ENCODE peak calls at places on chromosome 1, in seven cellular contexts. W is IMR-90, O is mesenchymal stem cell, B is H9, U is trophoblast cell, R is neuronal stem cell, E is H1. C is an unnamed sample.

GRCh38 chr1:114986286-114986685 is 43.3 kb upstream of the TSHB start:
- DNase-seq in U (no peak), W (no peak), O (no peak), E (no peak), R (no peak), B (no peak), C (no peak)

GRCh38 chr1:73604739-73605138 is 593.2 kb downstream of the LRRIQ3 start:
- DNase-seq in O (peak; percentile 33), E (no peak), W (no peak), R (no peak), B (no peak), U (no peak), C (no peak)

GRCh38 chr1:62288224-62288623 is 31.0 kb downstream of the KANK4 start:
- DNase-seq in R (no peak), W (no peak), O (no peak), U (peak; percentile 70), B (no peak), E (no peak), C (no peak)

GRCh38 chr1:7450772-7451171 is 320.3 kb upstream of the VAMP3 start:
- DNase-seq in O (no peak), B (no peak), W (no peak), U (no peak), R (no peak), E (no peak), C (no peak)

GRCh38 chr1:235887676-235888075 is 21.0 kb upstream of the LYST start:
- DNase-seq in R (no peak), B (no peak), W (no peak), E (no peak), U (no peak), O (no peak), C (no peak)

GRCh38 chr1:20078711-20079110 is 8.7 kb downstream of the PLA2G5 start:
- DNase-seq in R (no peak), B (no peak), E (no peak), W (no peak), O (no peak), U (no peak), C (no peak)

GRCh38 chr1:230793463-230793745 is 46.2 kb downstream of the CAPN9 start:
- DNase-seq in U (no peak), W (no peak), B (no peak), R (no peak), O (no peak), E (no peak), C (no peak)

GRCh38 chr1:23449918-23450317 is 25.4 kb upstream of the TCEA3 start:
- DNase-seq in B (no peak), O (no peak), W (no peak), E (no peak), R (no peak), U (peak; percentile 60), C (no peak)

GRCh38 chr1:216183427-216183826 is 239.8 kb downstream of the USH2A start:
- DNase-seq in U (no peak), W (peak; percentile 40), E (no peak), B (no peak), O (peak; percentile 20), R (no peak), C (peak; percentile 44)

GRCh38 chr1:33045246-33045645 is 8.6 kb upstream of the AK2 start:
- DNase-seq in R (no peak), U (no peak), B (peak; percentile 36), W (no peak), O (no peak), E (no peak), C (no peak)

GRCh38 chr1:57848406-57848805 is 424.5 kb upstream of the DAB1 start:
- DNase-seq in B (no peak), U (no peak), W (no peak), O (peak; percentile 11), R (no peak), E (no peak), C (no peak)

GRCh38 chr1:66570196-66570595 is 36.2 kb downstream of the SGIP1 start:
- DNase-seq in W (no peak), B (no peak), R (no peak), O (no peak), U (peak; percentile 56), E (no peak), C (no peak)

GRCh38 chr1:93304716-93305138 is 41.0 kb upstream of the DR1 start:
- DNase-seq in U (peak; percentile 86), O (peak; percentile 84), R (peak; percentile 48), B (no peak), W (peak; percentile 79), E (no peak), C (peak; percentile 67)

GRCh38 chr1:178060789-178061556 is 32.9 kb upstream of the RASAL2 start:
- DNase-seq in R (no peak), W (peak; percentile 84), B (peak; percentile 59), E (peak; percentile 46), O (peak; percentile 74), U (peak; percentile 98), C (peak; percentile 67)

GRCh38 chr1:47618830-47619229 is 181.0 kb downstream of the FOXD2 start:
- DNase-seq in O (no peak), W (no peak), E (no peak), U (peak; percentile 39), R (no peak), B (no peak), C (peak; percentile 22)

GRCh38 chr1:47624531-47624930 is 186.7 kb downstream of the FOXD2 start:
- DNase-seq in W (no peak), E (peak; percentile 29), B (peak; percentile 81), R (no peak), O (no peak), U (no peak), C (peak; percentile 86)

GRCh38 chr1:47621483-47621882 is 183.6 kb downstream of the FOXD2 start:
- DNase-seq in R (no peak), W (no peak), B (no peak), O (no peak), E (no peak), U (no peak), C (no peak)

GRCh38 chr1:47623174-47623940 is 185.5 kb downstream of the FOXD2 start:
- DNase-seq in U (no peak), R (no peak), W (no peak), B (peak; percentile 8), E (no peak), O (no peak), C (no peak)

DNA sequence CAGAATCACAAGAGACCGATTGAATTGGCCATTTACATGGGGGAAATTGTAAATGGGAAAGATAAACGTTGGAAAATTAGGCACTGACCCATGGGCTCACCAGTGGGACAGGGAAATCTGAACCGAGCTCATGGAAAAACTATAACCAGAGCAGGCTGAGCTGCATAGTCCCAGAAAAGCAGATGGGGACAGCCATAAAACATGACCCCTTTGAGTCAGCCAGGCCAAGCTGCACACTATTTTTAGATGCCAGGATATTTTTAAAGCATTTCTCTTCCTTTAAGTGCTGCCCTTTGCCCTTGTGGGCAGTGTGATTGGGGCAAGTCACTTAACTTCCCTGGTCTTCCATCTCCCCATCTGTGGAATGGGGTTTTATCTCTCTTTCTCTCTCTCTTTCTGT is 184.1 kb downstream of the FOXD2 start:
- DNase-seq in W (no peak), B (no peak), R (no peak), O (no peak), U (no peak), E (no peak), C (no peak)
- H2BK120ac ChIP-seq in W (no peak overlapping the region), B (no peak overlapping the region), R (no peak overlapping the region), O (no peak overlapping the region), U (no peak overlapping the region), E (no peak overlapping the region), C (no peak overlapping the region)

DNA sequence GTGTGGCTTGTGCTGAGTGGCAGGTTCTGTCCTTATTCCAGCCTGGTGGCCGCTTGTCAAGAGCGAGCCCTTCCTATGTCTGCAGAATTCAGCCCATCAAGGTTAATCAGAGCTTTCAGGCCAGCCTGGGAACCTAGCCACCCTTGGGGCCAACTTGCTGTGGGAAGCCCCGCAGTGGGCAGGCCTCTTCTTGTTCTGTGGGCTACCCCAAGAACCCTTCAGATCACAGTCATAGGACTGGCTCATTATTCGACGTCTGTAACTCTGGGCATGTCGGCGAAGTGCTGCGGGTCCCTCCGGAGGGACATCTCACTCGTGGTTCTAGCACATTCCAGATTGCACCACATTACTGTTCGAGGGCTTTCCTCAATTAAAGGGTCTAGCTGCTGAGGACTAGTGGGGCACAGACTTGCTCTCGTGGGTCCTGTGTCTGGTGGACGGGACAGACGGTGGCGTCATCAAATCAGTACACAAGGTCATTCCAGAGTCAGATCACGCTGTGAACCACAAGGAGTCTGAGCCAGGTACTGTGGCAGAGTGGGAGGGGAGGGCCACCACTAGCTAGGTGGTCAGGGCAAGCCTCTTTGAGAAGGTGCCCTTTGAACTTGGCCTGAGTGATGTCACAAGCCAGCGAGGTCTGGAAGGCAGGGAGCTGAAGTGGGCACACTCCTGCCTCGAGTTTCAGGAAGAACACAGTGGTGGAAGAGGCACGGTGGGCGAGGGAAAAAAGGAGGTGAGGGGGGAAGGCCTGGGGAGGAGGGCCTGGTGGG is 20.3 kb upstream of the TNFRSF1B start:
- DNase-seq in R (no peak), E (no peak), O (no peak), U (no peak), W (no peak), B (no peak), C (no peak)
- H3K4me1 ChIP-seq in R (peaks cover 9% of the 10 kb centered on the region), E (peaks cover 5% of the 10 kb centered on the region), O (peaks cover 8% of the 10 kb centered on the region), U (peaks cover 39% of the 10 kb centered on the region), W (peaks cover 27% of the 10 kb centered on the region), B (no peaks in the 10 kb centered on the region), C (no peaks in the 10 kb centered on the region)

DNA sequence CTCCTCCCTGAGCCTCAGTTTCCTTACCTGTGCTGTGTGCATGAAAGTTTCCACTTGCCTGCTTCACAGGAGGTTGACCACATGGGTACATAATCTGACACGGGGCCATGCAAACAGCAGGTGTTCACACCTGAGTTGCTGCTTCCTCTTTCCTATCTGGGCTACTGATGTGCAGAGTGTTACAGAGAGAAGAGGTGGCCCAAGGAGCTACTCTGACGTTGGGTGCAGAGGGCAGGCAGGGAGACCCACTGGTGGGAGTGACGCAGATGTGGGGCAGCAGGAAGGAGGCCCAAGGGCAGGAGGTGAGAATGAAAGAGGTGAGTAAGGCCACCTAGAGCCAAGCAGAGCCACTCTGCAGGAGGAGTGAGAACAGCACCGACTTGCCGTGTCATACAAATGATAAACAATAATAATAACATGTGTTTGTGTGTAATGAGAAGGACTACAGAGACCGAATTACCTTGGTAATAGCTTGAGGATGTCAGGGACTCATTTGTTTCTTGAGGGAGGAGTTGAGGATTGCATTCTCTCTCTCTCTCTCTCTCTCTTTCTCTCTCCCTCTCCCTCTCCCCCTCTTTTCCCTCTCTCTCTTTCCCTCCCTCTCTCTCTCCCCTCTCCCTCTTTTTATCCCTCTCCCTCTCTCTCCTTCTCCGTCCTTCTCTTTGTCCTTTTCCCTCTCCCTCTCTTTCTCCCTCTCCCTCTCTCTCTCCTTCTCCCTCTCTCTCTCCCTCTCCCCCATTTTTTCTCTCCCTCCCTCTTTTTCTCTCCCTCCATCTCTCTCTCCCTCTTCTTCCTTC is 87.4 kb upstream of the IGSF21 start:
- DNase-seq in U (no peak), B (no peak), W (no peak), O (no peak), R (no peak), E (no peak), C (peak; percentile 7)
- H2BK120ac ChIP-seq in U (no peak overlapping the region), B (no peak overlapping the region), W (no peak overlapping the region), O (no peak overlapping the region), R (no peak overlapping the region), E (no peak overlapping the region), C (no peak overlapping the region)

DNA sequence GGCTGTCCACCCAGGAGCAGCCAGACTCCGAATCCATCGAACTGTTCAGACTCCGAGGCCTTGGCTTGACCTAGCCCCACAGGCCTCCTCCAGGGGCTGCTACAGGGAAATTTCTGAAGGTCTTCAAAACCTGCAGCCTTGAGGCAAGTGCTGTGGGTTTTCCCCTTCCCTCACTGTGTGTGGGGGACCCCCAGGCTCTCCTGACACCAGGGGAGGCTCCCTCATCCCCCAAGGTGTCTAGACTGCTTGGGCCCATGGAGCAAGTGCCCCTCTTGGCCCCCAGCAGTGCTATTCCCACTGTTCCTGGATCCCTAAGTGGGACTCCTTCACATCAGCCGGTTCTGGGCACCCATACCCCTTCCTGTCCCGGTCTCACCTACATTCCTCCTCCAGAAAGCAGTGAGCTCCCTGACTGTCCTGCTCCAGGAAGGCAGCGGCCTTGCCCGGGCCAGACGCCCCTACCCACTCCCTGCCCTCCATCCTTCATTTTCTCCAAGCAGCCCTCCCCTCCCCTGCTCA is 814 bp downstream of the PAQR7 start:
- DNase-seq in U (no peak), O (no peak), B (no peak), E (no peak), W (no peak), R (no peak), C (no peak)
- H3K4me1 ChIP-seq in U (peaks cover 36% of the 10 kb centered on the region), O (peaks cover 31% of the 10 kb centered on the region), B (no peaks in the 10 kb centered on the region), E (peaks cover 12% of the 10 kb centered on the region), W (peaks cover 18% of the 10 kb centered on the region), R (peaks cover 16% of the 10 kb centered on the region), C (peaks cover 4% of the 10 kb centered on the region)